ENCODE peak calls at places on chromosomes 2 and 18, in six cellular contexts. W is Daoy, L is kidney, F is H9, J is AG09309, A is substantia nigra. V is an unnamed sample.

GRCh38 chr2:191389288-191389687 is 144.1 kb downstream of the MYO1B start:
- DNase-seq in W (no peak), L (no peak), F (no peak), J (no peak), A (no peak), V (no peak)

GRCh38 chr2:55862673-55863390 is 60.8 kb downstream of the EFEMP1 start:
- DNase-seq in W (peak; percentile 94), L (no peak), F (no peak), J (peak; percentile 100), A (no peak), V (no peak)

GRCh38 chr2:46169452-46169851 is 127.8 kb upstream of the EPAS1 start:
- DNase-seq in W (no peak), L (no peak), F (no peak), J (no peak), A (no peak), V (no peak)

GRCh38 chr2:29035346-29035745 is 39.0 kb downstream of the PCARE start:
- DNase-seq in W (no peak), L (no peak), F (no peak), J (no peak), A (no peak), V (peak; percentile 53)

GRCh38 chr2:73238976-73239375 is 4.9 kb downstream of the CCT7 start:
- DNase-seq in W (no peak), L (no peak), F (no peak), J (no peak), A (no peak), V (no peak)

GRCh38 chr2:7467782-7468447 is 550.7 kb downstream of the RNF144A start:
- DNase-seq in W (no peak), L (no peak), F (no peak), J (no peak), A (no peak), V (no peak)

GRCh38 chr18:42437001-42437400 is 482.0 kb downstream of the PIK3C3 start:
- DNase-seq in W (no peak), L (no peak), F (no peak), J (no peak), A (no peak), V (no peak)

GRCh38 chr18:79489048-79489899 is 93.5 kb downstream of the NFATC1 start:
- DNase-seq in W (no peak), L (peak; percentile 69), F (no peak), J (no peak), A (no peak), V (peak; percentile 68)

GRCh38 chr2:173258704-173259103 is 96.0 kb upstream of the CDCA7 start:
- DNase-seq in W (no peak), L (no peak), F (no peak), J (no peak), A (no peak), V (no peak)

GRCh38 chr2:202023198-202023903 is 10.3 kb upstream of the FZD7 start:
- DNase-seq in W (no peak), L (no peak), F (peak; percentile 91), J (no peak), A (no peak), V (no peak)

GRCh38 chr2:169073972-169074751 is 4.8 kb downstream of the DHRS9 start:
- DNase-seq in W (peak; percentile 31), L (no peak), F (no peak), J (no peak), A (no peak), V (no peak)

GRCh38 chr18:58723810-58724602 is 52.7 kb downstream of the MALT1 start:
- DNase-seq in W (no peak), L (no peak), F (no peak), J (no peak), A (no peak), V (no peak)

GRCh38 chr18:24465491-24465890 is 5.1 kb downstream of the HRH4 start:
- DNase-seq in W (no peak), L (no peak), F (no peak), J (no peak), A (no peak), V (no peak)

GRCh38 chr2:9423922-9424272 is 443 bp downstream of the CPSF3 start:
- DNase-seq in W (peak; percentile 33), L (no peak), F (no peak), J (no peak), A (no peak), V (no peak)

GRCh38 chr18:79485788-79486355 is 90.1 kb downstream of the NFATC1 start:
- DNase-seq in W (peak; percentile 83), L (peak; percentile 42), F (no peak), J (peak; percentile 90), A (no peak), V (peak; percentile 1)

GRCh38 chr2:237527766-237528165 is 38.6 kb upstream of the PRLH start:
- DNase-seq in W (no peak), L (no peak), F (no peak), J (no peak), A (no peak), V (no peak)

GRCh38 chr18:79400091-79400590 is 4.4 kb downstream of the NFATC1 start:
- DNase-seq in W (no peak), L (peak; percentile 88), F (no peak), J (no peak), A (no peak), V (peak; percentile 93)

GRCh38 chr2:33116799-33117198 is 170.0 kb downstream of the LTBP1 start:
- DNase-seq in W (no peak), L (no peak), F (no peak), J (no peak), A (no peak), V (no peak)

GRCh38 chr2:69538249-69538648 is 101.0 kb upstream of the NFU1 start:
- DNase-seq in W (no peak), L (no peak), F (no peak), J (no peak), A (no peak), V (no peak)

GRCh38 chr2:64463784-64464183 is 9.8 kb downstream of the LGALSL start:
- DNase-seq in W (peak; percentile 51), L (no peak), F (no peak), J (peak; percentile 23), A (no peak), V (no peak)

GRCh38 chr2:240725266-240726060 is 33.8 kb downstream of the AQP12A start:
- DNase-seq in W (no peak), L (no peak), F (no peak), J (no peak), A (no peak), V (no peak)

GRCh38 chr2:99488999-99489757 is 639 bp downstream of the REV1 start:
- DNase-seq in W (peak; percentile 53), L (peak; percentile 91), F (peak; percentile 53), J (no peak), A (peak; percentile 61), V (peak; percentile 93)

GRCh38 chr2:101302016-101302415 is 6.5 kb downstream of the RNF149 start:
- DNase-seq in W (no peak), L (no peak), F (no peak), J (no peak), A (no peak), V (no peak)

GRCh38 chr2:24859968-24860600 is 60.0 kb downstream of the ADCY3 start:
- DNase-seq in W (no peak), L (peak; percentile 52), F (no peak), J (no peak), A (no peak), V (peak; percentile 54)

GRCh38 chr2:238399094-238399493 is 27.6 kb upstream of the ASB1 start:
- DNase-seq in W (no peak), L (no peak), F (no peak), J (no peak), A (no peak), V (no peak)